ENCODE peak calls at places on chromosomes 13 and 19, in five cellular contexts. X is ascending aorta; N is neural progenitor cell; E is Peyer's patch; K is CD8-positive, alpha-beta memory T cell. J is an unnamed sample.

GRCh38 chr19:30133803-30134202 is 191.8 kb downstream of the URI1 start:
- DNase-seq in N (no peak), E (no peak), X (no peak), K (no peak), J (no peak)

GRCh38 chr13:37187110-37187509 is 81.6 kb upstream of the CSNK1A1L start:
- DNase-seq in E (no peak), N (no peak), X (no peak), K (no peak), J (no peak)

GRCh38 chr13:30907167-30907761 is 1.2 kb downstream of the MEDAG start:
- DNase-seq in N (no peak), E (no peak), X (peak; percentile 75), K (no peak), J (no peak)

GRCh38 chr19:45154064-45154827 is 6.5 kb downstream of the NKPD1 start:
- DNase-seq in E (no peak), N (no peak), X (no peak), K (no peak), J (no peak)

GRCh38 chr13:110910013-110910890 is 4.6 kb downstream of the ANKRD10 start:
- DNase-seq in N (no peak), K (no peak), X (no peak), E (peak; percentile 55), J (no peak)

GRCh38 chr13:33262069-33262487 is 23.5 kb downstream of the STARD13 start:
- DNase-seq in K (no peak), X (no peak), E (peak; percentile 79), N (peak; percentile 12), J (no peak)

GRCh38 chr13:59364508-59365187 is 799.1 kb downstream of the DIAPH3 start:
- DNase-seq in N (peak; percentile 24), E (no peak), X (no peak), K (no peak), J (no peak)

GRCh38 chr13:100594255-100594654 is 5.7 kb upstream of the GGACT start:
- DNase-seq in N (no peak), E (no peak), X (no peak), K (no peak), J (no peak)

GRCh38 chr19:18289471-18290066 is 8.1 kb upstream of the JUND start:
- DNase-seq in E (no peak), X (no peak), K (no peak), N (no peak), J (no peak)
- H3K4me1 ChIP-seq in E (peaks cover 4% of the 10 kb centered on the region), X (peaks cover 4% of the 10 kb centered on the region), K (peaks cover 54% of the 10 kb centered on the region), N (peaks cover 26% of the 10 kb centered on the region), J (peaks cover 44% of the 10 kb centered on the region)

GRCh38 chr19:4968462-4969291 is at the start of gene KDM4B:
- DNase-seq in E (peak; percentile 100), K (peak; percentile 99), X (peak; percentile 100), N (peak; percentile 99), J (peak; percentile 100)

GRCh38 chr19:4969292-4969771 is 419 bp downstream of the KDM4B start:
- DNase-seq in K (no peak), E (no peak), X (no peak), N (no peak), J (no peak)

GRCh38 chr19:4966591-4966990 is 2.3 kb upstream of the KDM4B start:
- DNase-seq in N (no peak), X (no peak), E (no peak), K (no peak), J (no peak)

GRCh38 chr19:4969772-4970531 is 1.0 kb downstream of the KDM4B start:
- DNase-seq in E (no peak), X (no peak), N (peak; percentile 31), K (no peak), J (no peak)

DNA sequence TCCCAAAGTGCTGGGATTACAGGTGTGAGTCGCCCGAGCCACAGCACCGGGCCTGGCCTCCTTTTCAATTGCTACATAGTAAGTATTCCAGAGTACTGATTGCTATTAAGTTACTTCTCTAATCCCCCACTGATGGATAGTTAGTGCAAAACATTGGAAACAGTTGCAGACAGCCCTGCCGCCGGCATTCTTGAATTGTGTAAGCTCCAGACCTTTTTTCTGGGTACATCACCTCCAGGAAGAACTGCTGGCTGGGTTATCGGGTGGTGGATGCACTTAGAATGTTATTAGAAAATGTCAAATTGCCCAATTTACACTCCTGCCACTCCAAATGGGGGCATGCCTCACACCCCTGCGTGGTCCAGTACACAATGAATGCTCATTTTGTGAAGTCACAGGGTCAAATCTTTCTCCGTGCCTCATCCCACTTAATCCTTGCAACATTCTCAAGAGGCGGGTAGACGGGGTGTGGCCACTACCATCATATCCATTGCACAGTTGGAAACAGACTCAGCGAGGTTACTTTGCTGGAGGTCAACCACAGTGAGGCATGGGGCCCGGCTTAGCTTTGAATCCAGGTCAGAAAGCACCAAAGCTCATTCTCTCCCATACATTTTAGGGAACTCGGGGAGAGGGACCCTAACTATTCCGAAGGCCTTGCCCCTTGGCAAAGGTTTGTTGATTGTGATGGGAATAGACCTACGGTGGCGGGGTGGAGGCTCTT is 1.0 kb upstream of the KDM4B start:
- DNase-seq in E (no peak), K (no peak), X (no peak), N (peak; percentile 27), J (no peak)
- H3K27ac ChIP-seq in E (peak overlapping the region; percentile 58), K (no peak overlapping the region), X (peak overlapping the region; percentile 24), N (no peak overlapping the region), J (peak overlapping the region; percentile 58)

GRCh38 chr19:35136977-35137702 is 1.5 kb upstream of the FXYD1 start:
- DNase-seq in N (no peak), E (no peak), X (no peak), K (no peak), J (no peak)
- H3K4me1 ChIP-seq in N (peaks cover 29% of the 10 kb centered on the region), E (no peaks in the 10 kb centered on the region), X (peaks cover 12% of the 10 kb centered on the region), K (peaks cover 13% of the 10 kb centered on the region), J (peaks cover 15% of the 10 kb centered on the region)

DNA sequence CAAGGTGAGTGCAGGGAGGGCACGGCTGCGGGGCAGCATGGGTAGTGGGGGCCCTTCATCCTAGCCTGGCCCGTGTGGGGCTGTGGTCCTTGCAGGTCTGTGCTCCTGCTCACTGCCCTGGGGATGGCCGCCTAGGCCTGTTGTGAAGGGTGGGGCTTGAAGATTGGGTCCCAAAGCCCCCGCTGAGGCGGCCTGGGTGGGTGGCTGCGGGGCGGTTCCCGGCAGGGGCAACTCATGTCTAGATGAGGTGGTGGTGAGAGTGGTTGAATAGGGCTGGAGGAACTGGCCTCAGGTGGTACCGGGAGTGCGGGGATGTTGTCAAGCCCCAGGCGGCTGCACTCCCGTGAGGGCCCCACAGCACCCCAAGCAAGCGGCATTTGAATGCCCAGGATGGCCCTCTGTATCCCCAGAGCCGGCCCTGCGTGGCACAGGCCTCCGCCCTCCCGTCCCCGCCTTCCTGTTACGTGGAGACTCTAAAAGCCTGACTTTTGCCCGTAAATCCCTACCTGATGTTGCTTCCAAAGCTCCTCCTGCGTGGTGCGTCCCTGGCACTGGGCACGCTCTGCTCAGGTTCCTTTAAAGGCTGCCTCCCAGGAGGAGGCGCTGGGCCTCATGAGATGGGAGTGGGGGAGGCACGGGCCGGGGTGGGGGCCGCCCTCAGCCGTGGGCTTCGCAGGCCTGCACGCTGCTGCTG is 15.0 kb downstream of the SPPL2B start:
- DNase-seq in E (no peak), K (no peak), X (no peak), N (no peak), J (no peak)
- H3K27ac ChIP-seq in E (no peak overlapping the region), K (no peak overlapping the region), X (no peak overlapping the region), N (no peak overlapping the region), J (no peak overlapping the region)

GRCh38 chr19:49638360-49638759 is 1.6 kb downstream of the RRAS start:
- DNase-seq in X (no peak), E (no peak), N (peak; percentile 69), K (no peak), J (no peak)
- H3K4me1 ChIP-seq in X (peaks cover 11% of the 10 kb centered on the region), E (no peaks in the 10 kb centered on the region), N (peaks cover 45% of the 10 kb centered on the region), K (peaks cover 35% of the 10 kb centered on the region), J (peaks cover 36% of the 10 kb centered on the region)

GRCh38 chr19:58098682-58098998 is 609 bp upstream of the ZSCAN18 start:
- DNase-seq in X (no peak), E (no peak), N (no peak), K (no peak), J (no peak)
- H3K27ac ChIP-seq in X (peak overlapping the region; percentile 97), E (peak overlapping the region; percentile 88), N (peak overlapping the region; percentile 88), K (peak overlapping the region; percentile 98), J (peak overlapping the region; percentile 100)

GRCh38 chr19:8396185-8396562 is 6.0 kb downstream of the RAB11B start:
- DNase-seq in E (no peak), N (no peak), X (no peak), K (no peak), J (no peak)
- H3K4me1 ChIP-seq in E (no peaks in the 10 kb centered on the region), N (no peaks in the 10 kb centered on the region), X (peaks cover 16% of the 10 kb centered on the region), K (peaks cover 18% of the 10 kb centered on the region), J (peaks cover 8% of the 10 kb centered on the region)

GRCh38 chr13:29509999-29510586 is 85.4 kb downstream of the SLC7A1 start:
- DNase-seq in X (no peak), K (no peak), E (no peak), N (no peak), J (no peak)

GRCh38 chr13:29505950-29506349 is 89.5 kb downstream of the SLC7A1 start:
- DNase-seq in E (no peak), N (no peak), K (no peak), X (no peak), J (no peak)

GRCh38 chr13:29507356-29507755 is 88.1 kb downstream of the SLC7A1 start:
- DNase-seq in K (no peak), N (no peak), X (no peak), E (no peak), J (no peak)

GRCh38 chr13:29508874-29509249 is 86.6 kb downstream of the SLC7A1 start:
- DNase-seq in E (no peak), K (no peak), N (no peak), X (no peak), J (no peak)

DNA sequence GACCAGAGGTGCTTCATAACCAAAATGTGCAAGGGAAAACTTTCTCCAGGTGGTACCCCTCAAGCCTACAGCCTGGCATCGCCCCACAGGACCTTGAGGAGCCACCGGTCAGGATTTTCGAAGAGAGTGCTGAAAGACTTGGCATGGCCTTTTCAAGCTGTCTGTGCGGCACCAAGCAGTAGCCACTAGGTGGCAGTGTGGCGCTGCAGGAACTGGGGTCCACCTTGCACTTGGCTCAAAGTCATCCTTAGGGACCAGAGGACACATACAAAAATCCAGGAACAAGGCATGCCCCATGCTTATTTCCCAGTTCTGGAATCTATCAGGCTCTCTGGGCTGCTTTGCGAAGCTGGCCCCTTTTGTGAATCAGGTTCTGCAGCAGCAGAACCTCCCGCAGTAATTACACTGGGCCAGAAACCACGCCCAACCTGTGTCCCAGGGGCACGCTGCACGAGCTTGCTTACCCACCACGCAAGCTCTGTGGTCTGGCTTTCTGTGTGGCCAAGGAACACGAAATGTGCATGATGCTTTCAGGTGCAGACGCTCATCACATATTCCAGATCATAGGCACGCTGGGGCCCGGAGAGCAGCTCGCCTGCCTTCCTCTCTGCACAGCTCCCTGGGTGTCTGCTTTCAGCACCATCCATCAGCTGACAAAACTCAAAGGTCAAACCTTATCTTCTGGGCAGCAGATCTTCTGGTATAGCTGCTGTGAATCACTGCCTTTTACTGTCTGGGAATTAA is 87.2 kb downstream of the SLC7A1 start:
- DNase-seq in E (peak; percentile 93), N (peak; percentile 85), X (peak; percentile 89), K (peak; percentile 61), J (peak; percentile 66)
- H3K27ac ChIP-seq in E (no peak overlapping the region), N (no peak overlapping the region), X (no peak overlapping the region), K (no peak overlapping the region), J (no peak overlapping the region)

GRCh38 chr13:98226520-98226919 is 49.5 kb upstream of the RNF113B start:
- DNase-seq in X (no peak), K (no peak), E (no peak), N (no peak), J (no peak)
- H3K4me1 ChIP-seq in X (no peaks in the 10 kb centered on the region), K (no peaks in the 10 kb centered on the region), E (no peaks in the 10 kb centered on the region), N (no peaks in the 10 kb centered on the region), J (no peaks in the 10 kb centered on the region)

DNA sequence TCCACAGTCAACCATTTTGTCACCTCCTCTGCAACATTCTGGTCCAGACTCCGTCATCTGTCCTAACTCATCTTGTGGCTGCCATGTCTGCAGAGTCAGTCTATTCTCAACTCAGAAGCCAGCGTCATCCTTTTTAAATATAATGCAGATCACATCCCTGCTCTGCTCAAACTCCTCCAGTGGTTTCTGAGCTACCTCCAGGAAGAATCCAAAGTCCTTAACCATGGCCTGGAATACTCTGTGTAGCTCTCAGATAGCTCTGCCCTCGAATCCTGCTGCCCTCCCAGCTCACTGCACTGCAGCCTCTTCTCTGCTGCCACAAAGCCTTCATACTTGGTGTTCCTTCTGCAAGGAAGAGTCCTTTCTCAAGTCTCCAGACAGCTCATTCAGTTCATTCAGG is 190.8 kb downstream of the FOXO1 start:
- DNase-seq in N (no peak), X (no peak), E (no peak), K (no peak), J (no peak)
- H3K27ac ChIP-seq in N (no peak overlapping the region), X (no peak overlapping the region), E (no peak overlapping the region), K (no peak overlapping the region), J (no peak overlapping the region)

J was measured in naive thymus-derived CD4-positive, alpha-beta T cell.